ENCODE peak calls at places on chromosome 18, in seven cellular contexts. L is fibroblast of mammary gland, U is endothelial cell, I is dorsolateral prefrontal cortex, A is sigmoid colon, Y is astrocyte of the spinal cord, K is AG04450. F is an unnamed sample.

GRCh38 chr18:1412660-1413659 is 508.3 kb downstream of the ADCYAP1 start:
- DNase-seq in L (no peak), U (no peak), I (peak), A (no peak), Y (no peak), K (no peak), F (no peak)

GRCh38 chr18:78717051-78717765 is 262.4 kb upstream of the SALL3 start:
- DNase-seq in L (no peak), U (no peak), I (no peak), A (peak), Y (no peak), K (no peak), F (no peak)

GRCh38 chr18:3998698-3999333 is 456.3 kb downstream of the DLGAP1 start:
- DNase-seq in L (peak), U (peak), I (no peak), A (no peak), Y (peak), K (peak), F (no peak)

GRCh38 chr18:75362435-75362834 is 65.1 kb downstream of the SMIM21 start:
- DNase-seq in L (no peak), U (no peak), I (no peak), A (no peak), Y (no peak), K (no peak), F (no peak)

GRCh38 chr18:74897971-74898657 is 300.4 kb downstream of the ZNF407 start:
- DNase-seq in L (peak), U (no peak), I (no peak), A (no peak), Y (peak), K (no peak), F (no peak)

GRCh38 chr18:45384137-45384998 is 230.9 kb upstream of the SLC14A2 start:
- DNase-seq in L (peak), U (peak), I (peak), A (no peak), Y (peak), K (no peak), F (peak)

GRCh38 chr18:42192251-42193248 is 237.5 kb downstream of the PIK3C3 start:
- DNase-seq in L (peak), U (no peak), I (no peak), A (no peak), Y (peak), K (no peak), F (no peak)

GRCh38 chr18:75139226-75139911 is 69.6 kb downstream of the PTGR3 start:
- DNase-seq in L (no peak), U (no peak), I (no peak), A (no peak), Y (no peak), K (no peak), F (no peak)

GRCh38 chr18:78105611-78106010 is 856.0 kb downstream of the GALR1 start:
- DNase-seq in L (no peak), U (no peak), I (no peak), A (no peak), Y (no peak), K (no peak), F (no peak)

GRCh38 chr18:65016631-65017371 is 734.0 kb upstream of the CDH7 start:
- DNase-seq in L (no peak), U (no peak), I (no peak), A (no peak), Y (no peak), K (no peak), F (no peak)

GRCh38 chr18:63953811-63954210 is 4.7 kb downstream of the HMSD start:
- DNase-seq in L (no peak), U (no peak), I (no peak), A (no peak), Y (no peak), K (no peak), F (no peak)

GRCh38 chr18:64208531-64208930 is 59.6 kb upstream of the LINC00305 start:
- DNase-seq in L (no peak), U (no peak), I (no peak), A (no peak), Y (no peak), K (no peak), F (no peak)

GRCh38 chr18:58476521-58477210 is 152.2 kb downstream of the ALPK2 start:
- DNase-seq in L (no peak), U (no peak), I (no peak), A (no peak), Y (no peak), K (no peak), F (no peak)

GRCh38 chr18:57439617-57439975 is 4.4 kb downstream of the ONECUT2 start:
- DNase-seq in L (no peak), U (no peak), I (no peak), A (no peak), Y (no peak), K (no peak), F (peak)

GRCh38 chr18:21739604-21740473 is 753 bp upstream of the MIB1 start:
- DNase-seq in L (peak), U (no peak), I (no peak), A (no peak), Y (no peak), K (no peak), F (no peak)

GRCh38 chr18:75548353-75548752 is 120.8 kb upstream of the SMIM21 start:
- DNase-seq in L (no peak), U (no peak), I (no peak), A (no peak), Y (no peak), K (no peak), F (no peak)

GRCh38 chr18:62912885-62913284 is 197.5 kb downstream of the PHLPP1 start:
- DNase-seq in L (no peak), U (no peak), I (no peak), A (no peak), Y (no peak), K (no peak), F (no peak)

GRCh38 chr18:53984021-53984420 is 240.4 kb downstream of the MBD2 start:
- DNase-seq in L (peak), U (no peak), I (no peak), A (no peak), Y (peak), K (no peak), F (no peak)

GRCh38 chr18:45688834-45689233 is 35.1 kb upstream of the SLC14A1 start:
- DNase-seq in L (peak), U (no peak), I (no peak), A (no peak), Y (no peak), K (no peak), F (no peak)

GRCh38 chr18:21398121-21398520 is 156.1 kb downstream of the GREB1L start:
- DNase-seq in L (no peak), U (no peak), I (no peak), A (no peak), Y (no peak), K (no peak), F (no peak)

GRCh38 chr18:41162781-41163180 is 792.3 kb upstream of the PIK3C3 start:
- DNase-seq in L (no peak), U (no peak), I (no peak), A (no peak), Y (no peak), K (no peak), F (no peak)

GRCh38 chr18:57797209-57797651 is 5.9 kb downstream of the ATP8B1 start:
- DNase-seq in L (no peak), U (no peak), I (no peak), A (no peak), Y (no peak), K (no peak), F (peak)

GRCh38 chr18:37403100-37403781 is 162.4 kb downstream of the CELF4 start:
- DNase-seq in L (peak), U (no peak), I (peak), A (no peak), Y (peak), K (peak), F (no peak)

GRCh38 chr18:48098538-48098937 is 168.1 kb upstream of the SMAD2 start:
- DNase-seq in L (no peak), U (no peak), I (no peak), A (no peak), Y (no peak), K (no peak), F (no peak)

GRCh38 chr18:75644871-75645270 is 217.4 kb upstream of the SMIM21 start:
- DNase-seq in L (no peak), U (no peak), I (no peak), A (no peak), Y (no peak), K (no peak), F (no peak)

GRCh38 chr18:49011291-49011746 is 60.6 kb upstream of the SMAD7 start:
- DNase-seq in L (no peak), U (no peak), I (no peak), A (peak), Y (no peak), K (no peak), F (no peak)

GRCh38 chr18:55115606-55116005 is 156.3 kb upstream of the CCDC68 start:
- DNase-seq in L (peak), U (no peak), I (no peak), A (no peak), Y (no peak), K (no peak), F (no peak)

GRCh38 chr18:27615345-27615844 is 430.3 kb upstream of the CHST9 start:
- DNase-seq in L (no peak), U (no peak), I (no peak), A (no peak), Y (no peak), K (no peak), F (no peak)

GRCh38 chr18:27619259-27619772 is 434.2 kb upstream of the CHST9 start:
- DNase-seq in L (no peak), U (no peak), I (no peak), A (no peak), Y (no peak), K (no peak), F (no peak)

GRCh38 chr18:27621236-27621890 is 436.3 kb upstream of the CHST9 start:
- DNase-seq in L (no peak), U (no peak), I (no peak), A (no peak), Y (no peak), K (no peak), F (no peak)

GRCh38 chr18:27619906-27620305 is 434.8 kb upstream of the CHST9 start:
- DNase-seq in L (no peak), U (no peak), I (no peak), A (no peak), Y (no peak), K (no peak), F (no peak)

GRCh38 chr18:27616324-27616723 is 431.2 kb upstream of the CHST9 start:
- DNase-seq in L (no peak), U (no peak), I (no peak), A (no peak), Y (no peak), K (no peak), F (no peak)
- TF ChIP-seq CTCF in L (no peak), U (no peak), I (no peak), A (no peak), Y (no peak), K (no peak), F (no peak)

DNA sequence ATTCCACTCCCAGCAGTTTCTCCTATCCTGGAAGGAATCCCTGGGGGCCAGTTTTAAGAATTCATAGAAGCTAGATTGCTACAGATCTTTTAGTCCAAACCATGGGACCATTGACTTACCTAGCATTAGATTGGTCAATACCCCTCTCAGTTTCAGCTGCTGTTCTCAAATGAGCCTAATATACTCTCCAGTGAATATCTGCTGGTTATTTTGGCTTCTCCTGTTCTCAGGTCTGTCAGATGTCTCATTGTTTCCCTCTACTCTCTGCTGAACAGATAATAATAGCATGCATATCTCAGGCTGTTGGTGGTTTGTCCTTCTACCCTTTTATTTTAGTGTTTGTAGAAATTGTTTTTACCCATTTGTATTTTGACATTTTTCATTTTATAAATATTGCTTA is 99.5 kb downstream of the FHOD3 start:
- DNase-seq in L (no peak), U (no peak), I (no peak), A (no peak), Y (no peak), K (no peak), F (no peak)
- TF ChIP-seq CTCF in L (no peak), U (no peak), I (no peak), A (no peak), Y (no peak), K (no peak), F (no peak)

GRCh38 chr18:6194640-6195039 is 220.1 kb downstream of the L3MBTL4 start:
- DNase-seq in L (no peak), U (no peak), I (no peak), A (no peak), Y (no peak), K (no peak), F (no peak)
- TF ChIP-seq CTCF in L (no peak), U (no peak), I (no peak), A (no peak), Y (no peak), K (no peak), F (no peak)

DNA sequence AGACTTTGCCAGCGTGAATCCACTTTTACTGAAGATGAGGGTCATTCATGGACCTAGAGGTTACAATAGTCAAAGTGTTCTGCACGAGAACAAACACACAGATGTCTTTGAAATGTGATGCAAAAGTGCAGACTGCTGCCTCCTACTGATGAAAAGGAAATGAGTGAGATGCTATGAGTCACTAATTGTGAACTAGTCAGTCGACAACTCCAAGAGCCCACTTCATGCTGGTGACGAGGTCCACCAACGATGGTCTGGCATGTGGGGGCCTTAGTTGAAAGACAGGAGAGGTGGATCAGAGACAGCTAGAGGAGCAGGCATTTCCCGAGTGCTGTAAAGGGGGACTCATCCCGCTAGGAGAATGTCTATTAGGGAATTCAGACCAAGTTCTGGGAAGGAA is 17.1 kb upstream of the ZNF236 start:
- DNase-seq in L (peak), U (no peak), I (no peak), A (no peak), Y (peak), K (no peak), F (no peak)
- TF ChIP-seq CTCF in L (peak), U (no peak), I (no peak), A (no peak), Y (no peak), K (no peak), F (no peak)

DNA sequence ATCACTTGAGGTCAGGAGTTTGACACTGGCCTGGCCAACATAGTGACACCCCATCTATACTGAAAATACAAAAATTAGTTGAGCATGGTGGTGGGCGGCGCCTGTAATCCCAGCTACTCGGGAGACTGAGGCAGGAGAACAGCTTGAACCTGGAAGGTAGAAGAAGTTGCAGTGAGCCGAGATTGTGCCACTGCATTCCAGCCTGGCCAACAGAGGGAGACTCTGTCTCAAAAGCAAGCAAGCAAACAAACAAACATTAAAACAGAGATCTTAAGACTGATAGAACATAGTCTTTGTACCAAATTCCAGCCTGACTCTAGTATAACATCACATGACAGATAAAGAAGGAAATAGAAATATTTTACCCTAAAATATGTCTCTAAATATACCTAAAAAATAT is 168.1 kb downstream of the PTPRM start:
- DNase-seq in L (no peak), U (no peak), I (no peak), A (no peak), Y (no peak), K (no peak), F (no peak)
- TF ChIP-seq CTCF in L (peak), U (no peak), I (no peak), A (no peak), Y (peak), K (no peak), F (peak)

GRCh38 chr18:80159713-80160636 is 50.9 kb downstream of the ADNP2 start:
- DNase-seq in L (no peak), U (peak), I (peak), A (no peak), Y (no peak), K (no peak), F (no peak)
- TF ChIP-seq CTCF in L (no peak), U (peak), I (peak), A (no peak), Y (peak), K (peak), F (no peak)

GRCh38 chr18:67194886-67195285 is 321.6 kb downstream of the DSEL start:
- DNase-seq in L (no peak), U (peak), I (no peak), A (no peak), Y (no peak), K (no peak), F (no peak)
- TF ChIP-seq CTCF in L (no peak), U (no peak), I (no peak), A (no peak), Y (no peak), K (no peak), F (no peak)

GRCh38 chr18:43661570-43661969 is 384.3 kb upstream of the SYT4 start:
- DNase-seq in L (peak), U (peak), I (no peak), A (no peak), Y (peak), K (peak), F (no peak)
- TF ChIP-seq CTCF in L (peak), U (no peak), I (no peak), A (no peak), Y (peak), K (peak), F (peak)

DNA sequence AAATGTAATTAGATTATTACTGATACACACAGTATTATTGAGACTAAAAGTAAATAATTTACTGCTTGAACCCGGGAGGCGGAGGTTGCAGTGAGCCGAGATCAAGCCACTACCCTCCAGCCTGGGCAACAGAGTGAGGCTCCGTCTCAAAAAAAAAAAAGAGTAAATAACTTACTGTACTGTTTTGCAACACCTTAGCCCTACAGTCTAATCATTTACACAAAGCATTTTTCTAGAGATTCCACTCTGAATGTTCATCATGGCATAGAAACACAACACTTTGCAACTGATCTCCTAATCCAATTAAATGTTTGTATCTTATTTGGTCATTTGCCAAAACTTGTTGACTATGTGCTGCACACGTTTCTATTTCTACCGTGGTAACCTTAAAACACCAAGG is 23.4 kb upstream of the RMP24 start:
- DNase-seq in L (no peak), U (no peak), I (no peak), A (no peak), Y (no peak), K (no peak), F (no peak)
- TF ChIP-seq CTCF in L (no peak), U (no peak), I (no peak), A (no peak), Y (no peak), K (no peak), F (no peak)